ENCODE peak calls at places on chromosome 2, in five cellular contexts. One of them, this sample, is unnamed.

GRCh38 chr2:144998435-144998834 is 478.5 kb upstream of the ZEB2 start:
- DNase-seq in T-cell: no peak
- DNase-seq in H9: no peak
- DNase-seq in C1 segment of cervical spinal cord: no peak
- DNase-seq in germinal center: no peak
- DNase-seq in this sample: no peak

GRCh38 chr2:37098416-37099118 is 14.2 kb downstream of the GPATCH11 start:
- DNase-seq in T-cell: no peak
- DNase-seq in H9: no peak
- DNase-seq in C1 segment of cervical spinal cord: no peak
- DNase-seq in germinal center: no peak
- DNase-seq in this sample: no peak

GRCh38 chr2:201244829-201245228 is 15.5 kb upstream of the CASP8 start:
- DNase-seq in T-cell: no peak
- DNase-seq in H9: no peak
- DNase-seq in C1 segment of cervical spinal cord: no peak
- DNase-seq in germinal center: no peak
- DNase-seq in this sample: no peak

GRCh38 chr2:191677091-191677645 is 768 bp upstream of the NABP1 start:
- DNase-seq in T-cell: no peak
- DNase-seq in H9: no peak
- DNase-seq in C1 segment of cervical spinal cord: no peak
- DNase-seq in germinal center: peak; percentile 44
- DNase-seq in this sample: no peak

GRCh38 chr2:197613509-197613987 is 61.8 kb downstream of the RFTN2 start:
- DNase-seq in T-cell: no peak
- DNase-seq in H9: no peak
- DNase-seq in C1 segment of cervical spinal cord: no peak
- DNase-seq in germinal center: no peak
- DNase-seq in this sample: no peak

GRCh38 chr2:161814008-161814660 is 189.9 kb downstream of the SLC4A10 start:
- DNase-seq in T-cell: no peak
- DNase-seq in H9: no peak
- DNase-seq in C1 segment of cervical spinal cord: no peak
- DNase-seq in germinal center: no peak
- DNase-seq in this sample: no peak

GRCh38 chr2:135667045-135667444 is 74.6 kb upstream of the UBXN4 start:
- DNase-seq in T-cell: no peak
- DNase-seq in H9: no peak
- DNase-seq in C1 segment of cervical spinal cord: peak; percentile 2
- DNase-seq in germinal center: no peak
- DNase-seq in this sample: no peak

GRCh38 chr2:173286153-173286809 is 68.4 kb upstream of the CDCA7 start:
- DNase-seq in T-cell: no peak
- DNase-seq in H9: no peak
- DNase-seq in C1 segment of cervical spinal cord: no peak
- DNase-seq in germinal center: peak; percentile 54
- DNase-seq in this sample: no peak